ENCODE peak calls at places on chromosomes 12 and 14, in five cellular contexts. V is CD8-positive, alpha-beta T cell; L is Right ventricle myocardium inferior; E is AG04450; P is activated CD4-positive, alpha-beta T cell treated with anti-CD3 and anti-CD28 coated beads, Interleukin-2, amount 50 U/mL, for 1 hour. M is an unnamed sample.
A peak's percentile ranks its signal among the peaks of the same experiment; 100 is the strongest.

GRCh38 chr12:41681898-41682297 is 462.8 kb downstream of the GXYLT1 start:
- DNase-seq in V (no peak), L (no peak), E (no peak), P (no peak), M (no peak)

GRCh38 chr12:127760996-127761395 is 506.0 kb upstream of the TMEM132C start:
- DNase-seq in V (no peak), L (no peak), E (no peak), P (no peak), M (no peak)

GRCh38 chr14:104510794-104511611 is 68.6 kb upstream of the C14orf180 start:
- DNase-seq in V (no peak), L (peak; percentile 82), E (no peak), P (no peak), M (no peak)

GRCh38 chr14:68232643-68233055 is 413.1 kb downstream of the RAD51B start:
- DNase-seq in V (no peak), L (no peak), E (peak; percentile 98), P (no peak), M (peak; percentile 93)

GRCh38 chr12:118061011-118061875 is at the start of gene WSB2:
- DNase-seq in V (peak; percentile 55), L (peak; percentile 90), E (no peak), P (peak; percentile 37), M (no peak)

GRCh38 chr12:109534456-109534855 is 38.8 kb downstream of the MMAB start:
- DNase-seq in V (no peak), L (peak; percentile 48), E (no peak), P (no peak), M (no peak)

GRCh38 chr12:113439606-113440030 is 17.4 kb downstream of the SDSL start:
- DNase-seq in V (no peak), L (no peak), E (no peak), P (no peak), M (no peak)

GRCh38 chr12:100024974-100025555 is 40.3 kb upstream of the ANKS1B start:
- DNase-seq in V (no peak), L (no peak), E (no peak), P (no peak), M (no peak)

GRCh38 chr14:106549064-106549463 is 1022.7 kb downstream of the TMEM121 start:
- DNase-seq in V (no peak), L (no peak), E (no peak), P (no peak), M (no peak)

GRCh38 chr12:67344979-67345710 is 76.0 kb downstream of the CAND1 start:
- DNase-seq in V (no peak), L (no peak), E (no peak), P (no peak), M (no peak)

GRCh38 chr12:43893670-43894069 is 57.8 kb downstream of the TMEM117 start:
- DNase-seq in V (no peak), L (no peak), E (peak; percentile 18), P (no peak), M (no peak)

GRCh38 chr14:101480747-101481530 is 80.4 kb upstream of the DIO3 start:
- DNase-seq in V (no peak), L (no peak), E (no peak), P (no peak), M (no peak)

GRCh38 chr14:45104571-45104970 is 20.7 kb downstream of the PRPF39 start:
- DNase-seq in V (no peak), L (no peak), E (no peak), P (no peak), M (no peak)

GRCh38 chr12:125651625-125652024 is 586.4 kb downstream of the AACS start:
- DNase-seq in V (no peak), L (peak; percentile 43), E (no peak), P (no peak), M (no peak)

GRCh38 chr14:67583711-67584644 is 16.1 kb downstream of the PIGH start:
- DNase-seq in V (peak; percentile 26), L (no peak), E (no peak), P (no peak), M (no peak)

GRCh38 chr12:18139989-18140596 is 50.1 kb upstream of the RERGL start:
- DNase-seq in V (no peak), L (no peak), E (no peak), P (no peak), M (no peak)

GRCh38 chr12:49764126-49764525 is 22.8 kb downstream of the TMBIM6 start:
- DNase-seq in V (no peak), L (no peak), E (no peak), P (no peak), M (no peak)

GRCh38 chr14:58216544-58216943 is 16.6 kb downstream of the ACTR10 start:
- DNase-seq in V (no peak), L (no peak), E (no peak), P (no peak), M (no peak)

GRCh38 chr12:1351926-1352325 is 242.5 kb downstream of the FBXL14 start:
- DNase-seq in V (no peak), L (no peak), E (no peak), P (no peak), M (no peak)

GRCh38 chr14:73616831-73617230 is 4.5 kb downstream of the ACOT6 start:
- DNase-seq in V (no peak), L (no peak), E (no peak), P (no peak), M (no peak)

GRCh38 chr12:43038991-43039390 is 449.4 kb upstream of the PRICKLE1 start:
- DNase-seq in V (no peak), L (no peak), E (no peak), P (no peak), M (no peak)

GRCh38 chr12:109301643-109302176 is 7.4 kb downstream of the FOXN4 start:
- DNase-seq in V (no peak), L (no peak), E (no peak), P (no peak), M (no peak)

GRCh38 chr12:97575792-97576191 is 113.2 kb downstream of the RMST start:
- DNase-seq in V (no peak), L (no peak), E (no peak), P (no peak), M (no peak)

GRCh38 chr12:3049596-3050314 is 27.4 kb upstream of the TSPAN9 start:
- DNase-seq in V (no peak), L (no peak), E (no peak), P (no peak), M (no peak)

GRCh38 chr12:122064034-122064777 is 14.3 kb upstream of the MLXIP start:
- DNase-seq in V (peak; percentile 21), L (peak; percentile 93), E (no peak), P (no peak), M (peak; percentile 82)

GRCh38 chr12:20601668-20602280 is 93.4 kb upstream of the SLCO1C1 start:
- DNase-seq in V (no peak), L (no peak), E (no peak), P (no peak), M (no peak)

M was measured in smooth muscle cell of the brain vasculature.